ENCODE peak calls at places on chromosome 13, in ten cellular contexts. One of them, this sample, is unnamed.

GRCh38 chr13:61039302-61039701 is 376.3 kb downstream of the PCDH20 start:
- DNase-seq in glomerular endothelial cell: no peak
- DNase-seq in AG08395: no peak
- DNase-seq in NCI-H345: no peak
- DNase-seq in activated effector memory CD4-positive, alpha-beta T cell treated with Interleukin-2 at 50 U/mL for 16 hours: no peak
- DNase-seq in smooth muscle cell of the brain vasculature: no peak
- DNase-seq in amygdala: no peak
- DNase-seq in GM10248: no peak
- DNase-seq in NT2/D1: no peak
- DNase-seq in HEK293T: no peak
- DNase-seq in this sample: no peak

GRCh38 chr13:55062662-55063061 is 2034.0 kb downstream of the OLFM4 start:
- DNase-seq in glomerular endothelial cell: no peak
- DNase-seq in HEK293T: no peak
- DNase-seq in AG08395: no peak
- DNase-seq in GM10248: no peak
- DNase-seq in NCI-H345: no peak
- DNase-seq in NT2/D1: no peak
- DNase-seq in amygdala: no peak
- DNase-seq in activated effector memory CD4-positive, alpha-beta T cell treated with Interleukin-2 at 50 U/mL for 16 hours: no peak
- DNase-seq in smooth muscle cell of the brain vasculature: no peak
- DNase-seq in this sample: no peak

GRCh38 chr13:85725433-85725832 is 73.8 kb downstream of the SLITRK6 start:
- DNase-seq in smooth muscle cell of the brain vasculature: no peak
- DNase-seq in NCI-H345: no peak
- DNase-seq in activated effector memory CD4-positive, alpha-beta T cell treated with Interleukin-2 at 50 U/mL for 16 hours: no peak
- DNase-seq in GM10248: no peak
- DNase-seq in AG08395: no peak
- DNase-seq in NT2/D1: no peak
- DNase-seq in HEK293T: no peak
- DNase-seq in glomerular endothelial cell: no peak
- DNase-seq in amygdala: no peak
- DNase-seq in this sample: no peak

GRCh38 chr13:50684366-50684765 is 159.1 kb downstream of the DLEU7 start:
- DNase-seq in HEK293T: no peak
- DNase-seq in NCI-H345: no peak
- DNase-seq in glomerular endothelial cell: no peak
- DNase-seq in smooth muscle cell of the brain vasculature: no peak
- DNase-seq in amygdala: no peak
- DNase-seq in activated effector memory CD4-positive, alpha-beta T cell treated with Interleukin-2 at 50 U/mL for 16 hours: no peak
- DNase-seq in NT2/D1: no peak
- DNase-seq in AG08395: no peak
- DNase-seq in GM10248: no peak
- DNase-seq in this sample: no peak

GRCh38 chr13:49183672-49184315 is 36.3 kb upstream of the MLNR start:
- DNase-seq in AG08395: no peak
- DNase-seq in HEK293T: no peak
- DNase-seq in NCI-H345: no peak
- DNase-seq in GM10248: no peak
- DNase-seq in glomerular endothelial cell: no peak
- DNase-seq in activated effector memory CD4-positive, alpha-beta T cell treated with Interleukin-2 at 50 U/mL for 16 hours: no peak
- DNase-seq in NT2/D1: no peak
- DNase-seq in smooth muscle cell of the brain vasculature: no peak
- DNase-seq in amygdala: no peak
- DNase-seq in this sample: no peak

GRCh38 chr13:40812724-40813445 is 23.5 kb downstream of the SLC25A15 start:
- DNase-seq in AG08395: peak
- DNase-seq in amygdala: no peak
- DNase-seq in HEK293T: no peak
- DNase-seq in glomerular endothelial cell: no peak
- DNase-seq in NCI-H345: no peak
- DNase-seq in NT2/D1: no peak
- DNase-seq in GM10248: no peak
- DNase-seq in smooth muscle cell of the brain vasculature: no peak
- DNase-seq in activated effector memory CD4-positive, alpha-beta T cell treated with Interleukin-2 at 50 U/mL for 16 hours: no peak
- DNase-seq in this sample: no peak

GRCh38 chr13:113049521-113049941 is 56.1 kb upstream of the F7 start:
- DNase-seq in AG08395: peak
- DNase-seq in GM10248: no peak
- DNase-seq in smooth muscle cell of the brain vasculature: no peak
- DNase-seq in glomerular endothelial cell: no peak
- DNase-seq in amygdala: peak
- DNase-seq in NCI-H345: no peak
- DNase-seq in activated effector memory CD4-positive, alpha-beta T cell treated with Interleukin-2 at 50 U/mL for 16 hours: no peak
- DNase-seq in NT2/D1: no peak
- DNase-seq in HEK293T: no peak
- DNase-seq in this sample: no peak

GRCh38 chr13:91520952-91521351 is 122.5 kb downstream of the GPC5 start:
- DNase-seq in NT2/D1: no peak
- DNase-seq in AG08395: no peak
- DNase-seq in NCI-H345: peak
- DNase-seq in HEK293T: no peak
- DNase-seq in smooth muscle cell of the brain vasculature: peak
- DNase-seq in glomerular endothelial cell: no peak
- DNase-seq in amygdala: no peak
- DNase-seq in GM10248: no peak
- DNase-seq in activated effector memory CD4-positive, alpha-beta T cell treated with Interleukin-2 at 50 U/mL for 16 hours: no peak
- DNase-seq in this sample: no peak

GRCh38 chr13:26050568-26051230 is 1.1 kb downstream of the SHISA2 start:
- DNase-seq in smooth muscle cell of the brain vasculature: no peak
- DNase-seq in AG08395: no peak
- DNase-seq in activated effector memory CD4-positive, alpha-beta T cell treated with Interleukin-2 at 50 U/mL for 16 hours: no peak
- DNase-seq in amygdala: no peak
- DNase-seq in GM10248: no peak
- DNase-seq in HEK293T: peak
- DNase-seq in NT2/D1: no peak
- DNase-seq in NCI-H345: peak
- DNase-seq in glomerular endothelial cell: no peak
- DNase-seq in this sample: no peak

GRCh38 chr13:109243311-109243951 is 543.0 kb downstream of the IRS2 start:
- DNase-seq in smooth muscle cell of the brain vasculature: no peak
- DNase-seq in NCI-H345: no peak
- DNase-seq in AG08395: peak
- DNase-seq in activated effector memory CD4-positive, alpha-beta T cell treated with Interleukin-2 at 50 U/mL for 16 hours: no peak
- DNase-seq in glomerular endothelial cell: no peak
- DNase-seq in HEK293T: no peak
- DNase-seq in amygdala: peak
- DNase-seq in GM10248: no peak
- DNase-seq in NT2/D1: no peak
- DNase-seq in this sample: no peak

This sample was measured in NCI-H446 treated with DMSO at 0.1 percent for 48 hours.